ENCODE peak calls at places on chromosomes 6 and 20, in six cellular contexts. N, U, G, Q, H and F are unnamed samples.
A peak's percentile ranks its signal among the peaks of the same experiment; 100 is the strongest.

GRCh38 chr6:27545271-27546046 is 72.6 kb upstream of the ZNF184 start:
- DNase-seq in Q (no peak), G (no peak), N (no peak), H (no peak), U (no peak), F (no peak)

GRCh38 chr20:16747291-16747811 is 807 bp upstream of the OTOR start:
- DNase-seq in U (no peak), H (no peak), G (no peak), Q (no peak), N (no peak), F (peak; percentile 14)

GRCh38 chr6:108675226-108676160 is 114.8 kb downstream of the FOXO3 start:
- DNase-seq in G (no peak), N (no peak), U (no peak), Q (no peak), H (no peak), F (no peak)

GRCh38 chr6:46781478-46782378 is 11.5 kb upstream of the MEP1A start:
- DNase-seq in Q (peak; percentile 63), U (peak; percentile 30), H (no peak), G (peak; percentile 31), N (no peak), F (no peak)

GRCh38 chr6:29011276-29011734 is 6.2 kb upstream of the ZNF311 start:
- DNase-seq in N (peak; percentile 36), U (no peak), G (peak; percentile 72), Q (peak; percentile 36), H (no peak), F (no peak)

GRCh38 chr6:30884521-30885480 is 482 bp downstream of the DDR1 start:
- DNase-seq in H (peak; percentile 41), G (peak; percentile 77), Q (no peak), U (peak; percentile 75), N (peak; percentile 63), F (peak; percentile 63)

GRCh38 chr6:5832621-5833107 is 174.1 kb downstream of the NRN1 start:
- DNase-seq in G (no peak), Q (no peak), N (no peak), U (no peak), H (no peak), F (no peak)

GRCh38 chr6:135936606-135937005 is 85.1 kb downstream of the PDE7B start:
- DNase-seq in H (no peak), Q (no peak), N (no peak), U (no peak), G (no peak), F (no peak)

DNA sequence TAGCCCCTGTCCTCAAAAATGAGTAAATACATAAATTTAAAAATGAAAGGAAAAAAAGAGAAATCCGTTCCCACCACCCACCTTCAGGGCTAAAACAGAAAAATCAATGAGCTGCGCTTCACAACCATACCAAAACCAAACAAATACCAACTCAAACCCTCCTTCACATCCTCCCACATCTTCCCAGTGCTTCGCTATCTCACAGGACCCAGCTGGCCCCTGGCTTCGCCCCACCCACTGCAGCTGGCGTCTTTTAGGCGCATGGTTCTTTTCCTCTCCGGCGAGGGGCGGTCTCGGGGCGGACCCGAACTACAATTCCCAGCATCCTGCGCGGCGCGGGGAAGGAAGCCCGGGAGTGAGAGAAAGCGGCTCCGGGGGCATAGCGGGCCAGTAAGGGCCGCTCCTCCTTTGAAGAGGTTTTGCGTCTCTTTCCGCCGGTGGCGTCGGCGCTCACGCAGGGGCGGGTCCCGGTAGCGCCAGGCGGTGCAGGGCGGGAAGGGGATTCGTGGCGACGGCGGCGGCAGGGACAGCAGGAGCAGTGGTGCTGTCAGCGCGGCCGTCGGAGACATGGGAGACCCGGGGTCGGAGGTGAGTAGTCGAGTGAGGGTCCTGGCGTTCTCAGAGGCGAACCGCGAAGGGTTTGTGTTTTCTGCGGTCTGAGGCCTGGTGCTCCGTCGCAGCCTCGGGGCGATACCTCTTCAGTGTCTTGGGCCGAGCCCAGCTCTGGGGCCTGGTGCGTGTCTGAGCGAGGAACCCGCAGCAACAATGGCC is at the start of gene ZNF451:
- DNase-seq in Q (peak; percentile 97), G (peak; percentile 94), H (peak; percentile 98), N (peak; percentile 98), U (peak; percentile 96), F (peak; percentile 98)
- H3K4me3 ChIP-seq in Q (peak within 1 kb of the TSS; percentile 58), G (peak within 1 kb of the TSS; percentile 63), H (peak within 1 kb of the TSS; percentile 76), N (peak within 1 kb of the TSS; percentile 46), U (peak within 1 kb of the TSS; percentile 61), F (peak within 1 kb of the TSS; percentile 31)

DNA sequence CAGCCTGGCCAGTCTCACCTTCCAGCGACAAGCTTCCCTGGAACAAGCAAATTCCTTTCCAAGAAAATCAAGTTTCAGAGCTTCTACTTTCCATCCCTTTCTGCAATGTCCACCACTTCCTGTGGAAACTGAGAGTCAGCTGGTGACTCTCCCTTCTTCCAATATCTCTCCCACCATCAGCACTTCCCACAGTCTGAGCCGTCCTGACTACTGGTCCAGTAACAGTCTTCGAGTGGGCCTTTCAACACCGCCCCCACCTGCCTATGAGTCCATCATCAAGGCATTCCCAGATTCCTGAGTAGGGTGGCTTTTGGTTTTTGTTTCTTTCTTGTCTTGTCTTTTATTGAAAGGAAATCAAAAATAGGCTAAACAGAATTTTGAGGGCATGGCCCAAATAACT is 24.3 kb downstream of the MYCT1 start:
- DNase-seq in H (no peak), U (no peak), G (no peak), N (no peak), Q (no peak), F (no peak)
- H3K4me1 ChIP-seq in H (no peaks in the 10 kb centered on the region), U (no peaks in the 10 kb centered on the region), G (peaks cover 2% of the 10 kb centered on the region), N (no peaks in the 10 kb centered on the region), Q (no peaks in the 10 kb centered on the region), F (no peaks in the 10 kb centered on the region)

GRCh38 chr6:73177221-73177944 is 47.9 kb downstream of the KHDC1L start:
- DNase-seq in H (no peak), Q (no peak), U (no peak), N (no peak), G (no peak), F (no peak)
- H3K4me3 ChIP-seq in H (no peak overlapping the region), Q (no peak overlapping the region), U (no peak overlapping the region), N (no peak overlapping the region), G (no peak overlapping the region), F (no peak overlapping the region)

DNA sequence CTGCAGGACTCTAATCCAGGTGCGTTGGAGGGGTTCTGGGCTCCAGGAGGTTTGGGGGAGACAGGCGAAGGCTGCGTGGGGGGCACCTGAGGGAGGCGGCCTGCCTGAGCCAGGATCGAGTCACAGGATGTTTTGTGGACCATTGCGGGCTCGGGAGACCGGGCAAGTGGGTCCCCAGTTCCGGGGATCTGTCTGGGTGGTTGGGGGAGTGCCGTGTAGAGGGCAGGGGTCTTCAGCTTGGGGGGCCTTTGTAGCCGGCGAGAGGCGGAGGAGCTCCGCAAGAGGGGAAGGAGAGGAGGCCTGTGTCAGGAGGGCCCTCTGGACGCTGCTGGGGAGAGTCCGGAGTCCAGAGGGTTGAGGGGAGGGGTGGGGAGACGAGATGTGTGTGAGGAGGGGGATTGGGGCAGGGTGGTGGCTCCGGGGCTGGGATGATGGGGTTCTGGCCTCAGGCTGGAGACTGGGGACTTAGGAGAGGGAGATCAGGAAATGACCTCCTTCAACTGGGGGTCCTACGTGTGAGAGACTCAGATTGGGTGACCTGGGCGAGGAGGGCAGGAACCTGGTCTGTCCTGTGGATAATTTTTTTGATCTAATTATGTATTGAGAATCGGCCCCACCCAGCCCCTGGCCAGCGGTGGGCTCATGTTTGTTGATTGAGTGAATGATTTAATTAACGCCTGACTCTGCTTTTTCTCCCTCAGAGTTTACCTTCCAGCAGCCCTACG is 505 bp downstream of the SNAI1 start:
- DNase-seq in G (peak; percentile 62), N (no peak), H (no peak), Q (no peak), U (no peak), F (no peak)
- H3K4me1 ChIP-seq in G (peaks cover 47% of the 10 kb centered on the region), N (peaks cover 20% of the 10 kb centered on the region), H (peaks cover 74% of the 10 kb centered on the region), Q (peaks cover 3% of the 10 kb centered on the region), U (peaks cover 19% of the 10 kb centered on the region), F (peaks cover 24% of the 10 kb centered on the region)

DNA sequence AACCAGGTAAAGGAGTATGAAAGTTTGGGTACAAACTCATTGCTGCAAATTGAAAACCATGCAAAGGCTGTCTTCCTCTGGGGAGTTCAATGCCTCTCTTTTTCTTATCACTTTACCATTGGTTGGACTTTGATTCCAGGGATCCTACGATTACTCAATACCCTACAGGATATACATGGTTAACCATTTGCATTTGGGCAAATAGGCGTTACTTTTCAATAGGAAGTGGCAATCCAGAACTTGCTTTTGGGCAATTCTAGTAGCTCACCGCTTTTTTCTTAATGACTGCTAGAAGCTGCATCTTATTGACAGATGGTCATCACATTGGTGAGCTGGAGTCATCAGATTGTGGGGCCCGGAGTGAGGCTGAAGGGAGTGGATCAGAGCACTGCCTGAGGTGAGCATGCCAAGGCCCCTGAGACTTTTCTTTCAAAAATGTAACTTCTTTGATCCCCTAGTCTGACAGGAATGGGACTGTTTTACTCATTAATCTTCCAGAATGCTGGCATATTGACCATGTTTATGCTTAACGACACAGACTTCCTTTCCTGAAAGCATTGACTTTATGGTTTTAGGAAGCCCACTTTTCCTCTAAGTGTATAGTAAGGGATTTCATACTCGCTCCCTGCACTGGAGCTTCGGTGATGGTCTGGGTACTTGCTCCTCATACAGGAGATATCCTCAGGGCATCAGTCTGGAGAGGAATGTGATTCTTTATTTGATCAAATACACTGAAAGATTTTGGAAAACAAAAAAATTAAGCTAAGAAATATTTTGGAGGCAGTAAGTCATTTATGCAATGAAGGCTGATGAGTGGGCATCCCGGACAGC is at the start of gene CCR6:
- DNase-seq in U (no peak), Q (no peak), H (no peak), N (no peak), G (no peak), F (no peak)
- H3K4me3 ChIP-seq in U (peak within 1 kb of the TSS; percentile 32), Q (no peak within 1 kb of the TSS), H (no peak within 1 kb of the TSS), N (no peak within 1 kb of the TSS), G (no peak within 1 kb of the TSS), F (no peak within 1 kb of the TSS)

GRCh38 chr6:44456070-44456965 is 68.8 kb downstream of the CDC5L start:
- DNase-seq in H (no peak), U (peak; percentile 32), N (no peak), Q (peak; percentile 61), G (peak; percentile 79), F (peak; percentile 49)
- H3K4me1 ChIP-seq in H (peaks cover 30% of the 10 kb centered on the region), U (no peaks in the 10 kb centered on the region), N (peaks cover 5% of the 10 kb centered on the region), Q (no peaks in the 10 kb centered on the region), G (peaks cover 4% of the 10 kb centered on the region), F (peaks cover 8% of the 10 kb centered on the region)

GRCh38 chr6:33314515-33314942 is 651 bp upstream of the TAPBP start:
- DNase-seq in Q (peak; percentile 56), G (peak; percentile 48), U (peak; percentile 69), H (peak; percentile 60), N (peak; percentile 75), F (peak; percentile 77)
- H3K4me3 ChIP-seq in Q (peak overlapping the region; percentile 94), G (peak overlapping the region; percentile 94), U (peak overlapping the region; percentile 67), H (peak overlapping the region; percentile 88), N (peak overlapping the region; percentile 90), F (peak overlapping the region; percentile 62)

GRCh38 chr6:41935685-41936072 is 5.9 kb downstream of the CCND3 start:
- DNase-seq in G (no peak), N (no peak), Q (no peak), U (no peak), H (no peak), F (no peak)
- H3K4me1 ChIP-seq in G (peaks cover 21% of the 10 kb centered on the region), N (peaks cover 23% of the 10 kb centered on the region), Q (peaks cover 31% of the 10 kb centered on the region), U (peaks cover 31% of the 10 kb centered on the region), H (peaks cover 59% of the 10 kb centered on the region), F (peaks cover 23% of the 10 kb centered on the region)